ENCODE peak calls at places on chromosome 2, in ten cellular contexts. I is hepatocyte, S is PC-3, N is Karpas-422, Y is OCI-LY7, Q is HCT116, T is MM.1S, O is SK-N-SH, H is GM23248, R is GM23338. C is an unnamed sample. For H3K9me2, the result is how much of the 10 kb centered on the place peaks cover.

GRCh38 chr2:15160602-15161001 is 400.5 kb downstream of the NBAS start:
- DNase-seq in I (no peak), S (no peak), N (no peak), Y (no peak), Q (no peak), T (no peak), O (no peak), H (no peak), R (no peak), C (no peak)

GRCh38 chr2:203225423-203226039 is 13.3 kb upstream of the CYP20A1 start:
- DNase-seq in I (peak), S (peak), N (peak), Y (peak), Q (peak), T (peak), O (no peak), H (peak), R (peak), C (no peak)

GRCh38 chr2:130825231-130825971 is 11.3 kb upstream of the ARHGEF4 start:
- DNase-seq in I (no peak), S (no peak), N (no peak), Y (no peak), Q (no peak), T (no peak), O (no peak), H (no peak), R (no peak), C (no peak)

GRCh38 chr2:131047920-131048560 is 45.2 kb downstream of the FAM168B start:
- DNase-seq in I (no peak), S (no peak), N (no peak), Y (no peak), Q (no peak), T (no peak), O (no peak), H (no peak), R (no peak), C (no peak)

GRCh38 chr2:43155842-43156511 is 70.4 kb downstream of the ZFP36L2 start:
- DNase-seq in I (no peak), S (no peak), N (no peak), Y (no peak), Q (no peak), T (no peak), O (peak), H (no peak), R (no peak), C (peak)

GRCh38 chr2:98900721-98901120 is 35.3 kb downstream of the CRACDL start:
- DNase-seq in I (no peak), S (no peak), N (no peak), Y (no peak), Q (no peak), T (no peak), O (no peak), H (no peak), R (no peak), C (no peak)

GRCh38 chr2:60439219-60439974 is 114.1 kb downstream of the BCL11A start:
- DNase-seq in I (no peak), S (no peak), N (peak), Y (peak), Q (no peak), T (peak), O (peak), H (no peak), R (peak), C (no peak)

GRCh38 chr2:145423809-145424208 is 903.9 kb upstream of the ZEB2 start:
- DNase-seq in I (no peak), S (no peak), N (no peak), Y (no peak), Q (no peak), T (no peak), O (no peak), H (no peak), R (no peak), C (no peak)

GRCh38 chr2:233385489-233386044 is 31.3 kb downstream of the DGKD start:
- DNase-seq in I (no peak), S (no peak), N (no peak), Y (peak), Q (no peak), T (peak), O (no peak), H (no peak), R (no peak), C (no peak)

GRCh38 chr2:18092760-18093159 is 214.3 kb downstream of the KCNS3 start:
- DNase-seq in I (no peak), S (no peak), N (no peak), Y (no peak), Q (no peak), T (no peak), O (no peak), H (no peak), R (no peak), C (no peak)

GRCh38 chr2:122514451-122514996 is 759.1 kb downstream of the TSN start:
- DNase-seq in I (no peak), S (peak), N (no peak), Y (no peak), Q (no peak), T (no peak), O (no peak), H (no peak), R (no peak), C (no peak)

GRCh38 chr2:42872736-42873135 is 80.4 kb upstream of the HAAO start:
- DNase-seq in I (no peak), S (no peak), N (no peak), Y (no peak), Q (no peak), T (no peak), O (no peak), H (peak), R (no peak), C (no peak)

GRCh38 chr2:230893881-230894781 is 29.4 kb downstream of the ITM2C start:
- DNase-seq in I (no peak), S (no peak), N (peak), Y (peak), Q (no peak), T (peak), O (no peak), H (peak), R (no peak), C (no peak)

GRCh38 chr2:239552213-239552926 is 151.6 kb upstream of the HDAC4 start:
- DNase-seq in I (no peak), S (no peak), N (no peak), Y (no peak), Q (no peak), T (no peak), O (no peak), H (no peak), R (no peak), C (no peak)

GRCh38 chr2:178863856-178864620 is 56.8 kb upstream of the TTN start:
- DNase-seq in I (peak), S (peak), N (no peak), Y (no peak), Q (no peak), T (no peak), O (no peak), H (peak), R (peak), C (no peak)

GRCh38 chr2:157627594-157628281 is 926 bp downstream of the ACVR1C start:
- DNase-seq in I (no peak), S (peak), N (no peak), Y (no peak), Q (no peak), T (peak), O (no peak), H (peak), R (peak), C (peak)

GRCh38 chr2:68420254-68420910 is 46.7 kb downstream of the FBXO48 start:
- DNase-seq in I (no peak), S (no peak), N (no peak), Y (peak), Q (no peak), T (no peak), O (no peak), H (peak), R (no peak), C (no peak)

GRCh38 chr2:46393352-46393820 is 86.0 kb upstream of the TMEM247 start:
- DNase-seq in I (no peak), S (no peak), N (no peak), Y (no peak), Q (no peak), T (no peak), O (no peak), H (no peak), R (no peak), C (no peak)

GRCh38 chr2:3612639-3613523 is 18.0 kb downstream of the COLEC11 start:
- DNase-seq in I (no peak), S (no peak), N (no peak), Y (no peak), Q (no peak), T (no peak), O (no peak), H (no peak), R (no peak), C (no peak)

GRCh38 chr2:9975805-9976447 is 24.4 kb downstream of the GRHL1 start:
- DNase-seq in I (peak), S (peak), N (no peak), Y (no peak), Q (peak), T (no peak), O (no peak), H (peak), R (no peak), C (peak)

GRCh38 chr2:18219676-18220075 is 340.8 kb downstream of the RDH14 start:
- DNase-seq in I (no peak), S (no peak), N (no peak), Y (no peak), Q (no peak), T (no peak), O (no peak), H (peak), R (no peak), C (no peak)

GRCh38 chr2:177328056-177328455 is 63.5 kb upstream of the NFE2L2 start:
- DNase-seq in I (no peak), S (no peak), N (no peak), Y (no peak), Q (no peak), T (no peak), O (no peak), H (no peak), R (no peak), C (peak)

GRCh38 chr2:207847807-207848544 is 78.3 kb upstream of the FZD5 start:
- DNase-seq in I (peak), S (peak), N (no peak), Y (no peak), Q (no peak), T (no peak), O (no peak), H (peak), R (peak), C (peak)

GRCh38 chr2:24577481-24577880 is 86.4 kb downstream of the NCOA1 start:
- DNase-seq in I (no peak), S (no peak), N (peak), Y (peak), Q (no peak), T (no peak), O (no peak), H (peak), R (no peak), C (no peak)

GRCh38 chr2:33372940-33373553 is 103.4 kb upstream of the RASGRP3 start:
- DNase-seq in I (peak), S (peak), N (peak), Y (peak), Q (peak), T (peak), O (peak), H (no peak), R (peak), C (peak)

GRCh38 chr2:7672027-7672684 is 754.9 kb downstream of the RNF144A start:
- DNase-seq in I (peak), S (peak), N (peak), Y (peak), Q (peak), T (peak), O (peak), H (peak), R (peak), C (no peak)

GRCh38 chr2:213065583-213066444 is 85.6 kb downstream of the IKZF2 start:
- DNase-seq in I (peak), S (no peak), N (no peak), Y (no peak), Q (no peak), T (no peak), O (peak), H (peak), R (peak), C (no peak)

GRCh38 chr2:68238955-68239822 is 13.1 kb downstream of the PPP3R1 start:
- DNase-seq in I (no peak), S (no peak), N (no peak), Y (no peak), Q (no peak), T (no peak), O (no peak), H (peak), R (no peak), C (no peak)

GRCh38 chr2:102421890-102422759 is 835 bp upstream of the IL18RAP start:
- DNase-seq in I (no peak), S (no peak), N (no peak), Y (no peak), Q (no peak), T (no peak), O (no peak), H (no peak), R (no peak), C (no peak)

GRCh38 chr2:28054916-28055315 is 164.4 kb downstream of the BABAM2 start:
- DNase-seq in I (no peak), S (no peak), N (no peak), Y (no peak), Q (no peak), T (no peak), O (no peak), H (peak), R (no peak), C (no peak)

GRCh38 chr2:97752342-97753334 is 39.3 kb downstream of the ZAP70 start:
- DNase-seq in I (no peak), S (peak), N (no peak), Y (no peak), Q (no peak), T (no peak), O (no peak), H (peak), R (no peak), C (peak)

GRCh38 chr2:196287977-196288538 is 116.7 kb upstream of the STK17B start:
- DNase-seq in I (no peak), S (no peak), N (no peak), Y (no peak), Q (no peak), T (no peak), O (no peak), H (no peak), R (no peak), C (no peak)

GRCh38 chr2:214995409-214995808 is 143.0 kb downstream of the ABCA12 start:
- DNase-seq in I (no peak), S (no peak), N (no peak), Y (no peak), Q (no peak), T (no peak), O (no peak), H (no peak), R (no peak), C (no peak)

GRCh38 chr2:118987886-118988285 is 45.9 kb downstream of the MARCO start:
- DNase-seq in I (no peak), S (no peak), N (no peak), Y (no peak), Q (no peak), T (no peak), O (no peak), H (no peak), R (no peak), C (peak)

GRCh38 chr2:65380243-65380642 is 52.2 kb downstream of the SPRED2 start:
- DNase-seq in I (no peak), S (peak), N (no peak), Y (no peak), Q (no peak), T (no peak), O (no peak), H (peak), R (no peak), C (no peak)

GRCh38 chr2:162002623-162003200 is 71.3 kb downstream of the DPP4 start:
- DNase-seq in I (no peak), S (no peak), N (no peak), Y (no peak), Q (no peak), T (no peak), O (no peak), H (no peak), R (peak), C (no peak)

GRCh38 chr2:937530-937929 is 13.1 kb upstream of the SNTG2 start:
- DNase-seq in I (no peak), S (no peak), N (no peak), Y (no peak), Q (no peak), T (no peak), O (no peak), H (no peak), R (no peak), C (no peak)

DNA sequence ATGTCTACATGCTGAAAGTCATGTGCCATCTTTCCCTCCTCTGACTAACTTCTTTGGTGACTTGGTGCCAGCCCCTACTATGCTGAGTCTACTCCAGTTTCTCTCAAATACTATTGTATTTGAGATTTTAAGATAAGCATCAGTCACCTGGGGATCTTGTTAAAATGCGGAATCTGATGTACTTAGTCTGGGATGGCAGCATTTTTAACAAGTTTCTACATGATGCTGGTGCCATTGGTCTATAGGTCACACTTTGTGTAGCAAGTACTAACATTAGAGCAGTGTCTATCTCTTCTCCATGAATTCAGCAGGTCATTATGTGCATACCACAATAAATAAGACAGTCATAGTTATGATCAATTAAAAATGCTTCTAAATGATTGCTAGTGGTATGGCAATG is 106.9 kb downstream of the CERS6 start:
- DNase-seq in I (no peak), S (no peak), N (no peak), Y (no peak), Q (no peak), T (no peak), O (no peak), H (no peak), R (no peak), C (no peak)
- H3K9me2 ChIP-seq in I (under half), S (under half), N (under half), Y (under half), Q (under half), T (under half), O (under half), H (under half), R (under half), C (under half)

GRCh38 chr2:121386707-121387106 is 101.7 kb upstream of the TFCP2L1 start:
- DNase-seq in I (no peak), S (peak), N (no peak), Y (no peak), Q (no peak), T (no peak), O (no peak), H (peak), R (no peak), C (no peak)
- H3K4me2 ChIP-seq in I (no peak), S (no peak), N (no peak), Y (no peak), Q (no peak), T (no peak), O (no peak), H (no peak), R (no peak), C (no peak)

GRCh38 chr2:29910960-29911359 is 10.4 kb downstream of the ALK start:
- DNase-seq in I (no peak), S (no peak), N (no peak), Y (no peak), Q (no peak), T (no peak), O (no peak), H (no peak), R (no peak), C (no peak)

GRCh38 chr2:29910465-29910864 is 10.9 kb downstream of the ALK start:
- DNase-seq in I (no peak), S (peak), N (no peak), Y (no peak), Q (no peak), T (no peak), O (no peak), H (no peak), R (no peak), C (no peak)
- H3K9me2 ChIP-seq in I (under half), S (under half), N (under half), Y (under half), Q (under half), T (under half), O (under half), H (under half), R (under half), C (under half)

GRCh38 chr2:79604748-79605147 is 91.9 kb downstream of the CTNNA2 start:
- DNase-seq in I (no peak), S (no peak), N (no peak), Y (no peak), Q (no peak), T (peak), O (no peak), H (no peak), R (no peak), C (no peak)
- H3K4me2 ChIP-seq in I (no peak), S (no peak), N (no peak), Y (no peak), Q (no peak), T (peak), O (no peak), H (no peak), R (no peak), C (no peak)

DNA sequence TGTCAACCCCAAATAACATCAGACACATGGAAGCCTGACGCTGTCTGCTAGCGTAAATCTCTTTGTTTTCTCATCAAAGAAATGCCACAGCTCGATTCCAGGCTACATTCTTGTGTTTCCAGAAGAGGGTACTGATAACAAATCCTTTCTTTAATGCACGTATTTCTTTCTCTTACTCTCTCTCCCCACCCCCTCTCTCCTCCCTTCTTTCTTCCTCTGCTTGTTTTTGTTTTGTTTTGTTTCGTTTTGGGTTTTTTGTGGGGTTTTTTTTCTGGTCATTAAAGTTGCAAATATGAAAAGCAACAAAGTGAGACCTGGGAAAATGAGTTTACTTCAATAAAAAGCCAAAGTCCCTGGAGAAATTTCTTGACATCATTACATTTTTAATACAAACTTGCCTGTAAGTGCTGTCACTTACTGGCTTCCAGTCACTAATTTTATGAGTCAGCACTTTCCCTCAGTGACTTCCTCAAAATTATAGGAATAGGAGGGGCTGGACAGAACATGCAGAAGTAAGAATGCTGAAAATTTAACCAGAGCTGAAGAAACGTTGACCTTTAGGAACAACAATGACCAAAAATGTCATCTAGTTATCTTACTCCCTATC is 106.7 kb upstream of the NABP1 start:
- DNase-seq in I (peak), S (peak), N (no peak), Y (peak), Q (peak), T (peak), O (no peak), H (peak), R (peak), C (no peak)
- H3K9me2 ChIP-seq in I (under half), S (under half), N (under half), Y (under half), Q (under half), T (under half), O (under half), H (under half), R (under half), C (under half)

GRCh38 chr2:154978710-154979109 is 280.2 kb downstream of the KCNJ3 start:
- DNase-seq in I (no peak), S (no peak), N (no peak), Y (peak), Q (no peak), T (no peak), O (no peak), H (no peak), R (no peak), C (no peak)
- H3K4me2 ChIP-seq in I (no peak), S (no peak), N (no peak), Y (peak), Q (no peak), T (no peak), O (no peak), H (no peak), R (no peak), C (no peak)

GRCh38 chr2:218710334-218710686 is 325 bp upstream of the TTLL4 start:
- DNase-seq in I (no peak), S (no peak), N (no peak), Y (no peak), Q (no peak), T (no peak), O (no peak), H (no peak), R (no peak), C (no peak)
- H3K9me2 ChIP-seq in I (under half), S (under half), N (under half), Y (under half), Q (under half), T (under half), O (under half), H (under half), R (under half), C (under half)

GRCh38 chr2:218732761-218733158 is 22.1 kb downstream of the TTLL4 start:
- DNase-seq in I (no peak), S (no peak), N (no peak), Y (no peak), Q (no peak), T (peak), O (no peak), H (peak), R (no peak), C (no peak)
- H3K4me2 ChIP-seq in I (peak), S (no peak), N (no peak), Y (no peak), Q (no peak), T (peak), O (no peak), H (peak), R (peak), C (no peak)

DNA sequence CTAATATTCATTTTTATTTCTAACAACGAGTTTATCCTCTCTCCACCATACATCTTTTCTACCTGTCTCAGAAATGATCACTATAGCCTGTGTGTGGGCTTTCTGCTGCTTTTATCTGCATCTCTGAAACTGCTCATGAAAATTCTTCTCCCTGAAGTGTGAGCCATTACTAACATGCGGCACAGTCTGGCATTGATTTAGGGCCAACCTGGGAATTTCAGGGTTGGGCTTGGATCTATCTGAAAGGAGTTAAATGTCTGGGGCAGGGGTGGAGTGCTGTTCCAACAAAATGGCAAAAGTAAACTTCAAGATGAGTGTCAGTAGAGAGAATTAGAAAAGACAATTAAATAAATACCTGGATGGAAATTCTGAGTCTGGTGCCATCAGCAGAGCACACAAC is 198.2 kb upstream of the OSR1 start:
- DNase-seq in I (no peak), S (no peak), N (no peak), Y (no peak), Q (no peak), T (no peak), O (no peak), H (no peak), R (no peak), C (no peak)
- H3K9me2 ChIP-seq in I (under half), S (under half), N (under half), Y (under half), Q (under half), T (under half), O (under half), H (under half), R (under half), C (under half)